ENCODE peak calls at places on chromosomes 16 and 17, in five cellular contexts. T is adrenal gland, O is tibial artery, Q is BE2C, Z is mucosa of descending colon. W is an unnamed sample.
A peak's percentile ranks its signal among the peaks of the same experiment; 100 is the strongest.

GRCh38 chr16:89073346-89074221 is 20.1 kb upstream of the ACSF3 start:
- DNase-seq in Z (no peak), O (no peak), T (no peak), Q (no peak), W (no peak)

GRCh38 chr16:10558746-10559641 is 21.4 kb downstream of the EMP2 start:
- DNase-seq in Z (peak; percentile 62), O (peak; percentile 93), T (peak; percentile 83), Q (no peak), W (no peak)

GRCh38 chr16:83300326-83300725 is 507.5 kb upstream of the HSBP1 start:
- DNase-seq in Q (peak; percentile 10), T (no peak), O (no peak), Z (no peak), W (no peak)

GRCh38 chr16:10895053-10895946 is 18.3 kb downstream of the CIITA start:
- DNase-seq in T (no peak), Q (no peak), O (no peak), Z (peak; percentile 64), W (no peak)

GRCh38 chr16:68257251-68257905 is 6.9 kb upstream of the SLC7A6 start:
- DNase-seq in Z (no peak), T (no peak), O (no peak), Q (peak; percentile 53), W (no peak)

GRCh38 chr16:77951788-77952187 is 70.6 kb upstream of the CLEC3A start:
- DNase-seq in Z (no peak), O (no peak), Q (no peak), T (no peak), W (no peak)

GRCh38 chr17:36869856-36870617 is 67.2 kb upstream of the LHX1 start:
- DNase-seq in T (no peak), Q (no peak), O (no peak), Z (no peak), W (no peak)

GRCh38 chr17:9473716-9474115 is 101.9 kb downstream of the STX8 start:
- DNase-seq in O (no peak), T (no peak), Z (no peak), Q (no peak), W (no peak)

GRCh38 chr16:86576591-86577313 is 1.6 kb upstream of the FOXL1 start:
- DNase-seq in T (no peak), Z (no peak), Q (no peak), O (peak; percentile 76), W (no peak)

GRCh38 chr16:87550510-87550961 is 51.8 kb upstream of the JPH3 start:
- DNase-seq in T (peak; percentile 65), O (no peak), Q (peak; percentile 64), Z (peak; percentile 59), W (peak; percentile 36)

GRCh38 chr17:35088647-35088910 is 25.1 kb upstream of the RFFL start:
- DNase-seq in T (no peak), O (no peak), Q (no peak), Z (no peak), W (no peak)

GRCh38 chr16:68031951-68032350 is 8.9 kb downstream of the DUS2 start:
- DNase-seq in O (no peak), T (no peak), Z (no peak), Q (no peak), W (no peak)

GRCh38 chr17:3046753-3047152 is 16.7 kb downstream of the OR1D5 start:
- DNase-seq in Q (no peak), Z (no peak), T (no peak), O (no peak), W (no peak)

GRCh38 chr17:69565447-69565846 is 150.9 kb downstream of the MAP2K6 start:
- DNase-seq in O (no peak), Z (no peak), Q (no peak), T (no peak), W (no peak)

GRCh38 chr16:30394603-30395154 is 541 bp upstream of the ZNF48 start:
- DNase-seq in O (no peak), T (no peak), Z (no peak), Q (no peak), W (no peak)

GRCh38 chr16:54212893-54213292 is 73.7 kb downstream of the IRX3 start:
- DNase-seq in T (no peak), Q (no peak), O (no peak), Z (no peak), W (no peak)

GRCh38 chr17:37737081-37737480 is 7.8 kb downstream of the HNF1B start:
- DNase-seq in T (no peak), Z (no peak), O (no peak), Q (no peak), W (no peak)

GRCh38 chr17:59427425-59427921 is 96.0 kb downstream of the YPEL2 start:
- DNase-seq in O (no peak), Q (no peak), Z (no peak), T (peak; percentile 63), W (no peak)

GRCh38 chr17:74325743-74326379 is at the start of gene KIF19:
- DNase-seq in Q (peak; percentile 59), T (peak; percentile 53), Z (peak; percentile 69), O (no peak), W (peak; percentile 54)

GRCh38 chr16:29818082-29818481 is 2.1 kb downstream of the PAGR1 start:
- DNase-seq in T (no peak), O (no peak), Z (no peak), Q (no peak), W (no peak)

GRCh38 chr16:68972720-68973119 is 129.4 kb downstream of the TANGO6 start:
- DNase-seq in O (no peak), Q (peak; percentile 33), T (peak; percentile 72), Z (peak; percentile 47), W (no peak)

GRCh38 chr16:17228048-17228707 is 242.6 kb downstream of the XYLT1 start:
- DNase-seq in O (no peak), Q (peak; percentile 11), Z (no peak), T (no peak), W (no peak)

GRCh38 chr17:30296499-30297038 is 4.8 kb upstream of the BLMH start:
- DNase-seq in Z (no peak), T (no peak), Q (no peak), O (no peak), W (no peak)

GRCh38 chr17:5921919-5922318 is 148.3 kb upstream of the WSCD1 start:
- DNase-seq in O (no peak), T (no peak), Q (no peak), Z (no peak), W (no peak)

GRCh38 chr16:57169327-57169726 is 16.5 kb downstream of the PSME3IP1 start:
- DNase-seq in Z (no peak), O (no peak), Q (no peak), T (no peak), W (no peak)

GRCh38 chr17:12410721-12411120 is 255.0 kb upstream of the MYOCD start:
- DNase-seq in O (no peak), Z (no peak), T (no peak), Q (no peak), W (no peak)

GRCh38 chr17:16486373-16487250 is 5.4 kb downstream of the LRRC75A start:
- DNase-seq in Q (peak; percentile 71), O (peak; percentile 85), T (peak; percentile 97), Z (peak; percentile 97), W (no peak)

GRCh38 chr16:80599466-80599865 is 58.7 kb downstream of the DYNLRB2 start:
- DNase-seq in O (no peak), Q (no peak), Z (no peak), T (no peak), W (no peak)

GRCh38 chr17:4135489-4135888 is 7.3 kb downstream of the ZZEF1 start:
- DNase-seq in O (no peak), Z (no peak), Q (no peak), T (no peak), W (no peak)

GRCh38 chr16:35735403-35736251 is 2276.2 kb downstream of the TP53TG3F start:
- DNase-seq in Q (no peak), O (no peak), Z (no peak), T (no peak), W (no peak)
- H3K9me3 ChIP-seq in Q (no peaks in the 10 kb centered on the region), O (no peaks in the 10 kb centered on the region), Z (peaks cover 80% of the 10 kb centered on the region), T (no peaks in the 10 kb centered on the region), W (peaks cover 9% of the 10 kb centered on the region)

GRCh38 chr16:3306078-3306477 is 781 bp downstream of the ZNF75A start:
- DNase-seq in Z (no peak), O (no peak), T (no peak), Q (no peak), W (no peak)
- H3K9me3 ChIP-seq in Z (peaks cover 84% of the 10 kb centered on the region), O (no peaks in the 10 kb centered on the region), T (no peaks in the 10 kb centered on the region), Q (peaks cover 7% of the 10 kb centered on the region), W (peaks cover 16% of the 10 kb centered on the region)

GRCh38 chr16:50480206-50480605 is 68.0 kb upstream of the NKD1 start:
- DNase-seq in O (no peak), Q (no peak), Z (no peak), T (no peak), W (no peak)

GRCh38 chr16:50478773-50479149 is 69.4 kb upstream of the NKD1 start:
- DNase-seq in O (no peak), Q (peak; percentile 33), Z (peak; percentile 51), T (no peak), W (no peak)

GRCh38 chr16:50479771-50480170 is 68.4 kb upstream of the NKD1 start:
- DNase-seq in T (no peak), Z (no peak), Q (no peak), O (no peak), W (no peak)

GRCh38 chr16:50485232-50485631 is 63.0 kb upstream of the NKD1 start:
- DNase-seq in Z (no peak), Q (no peak), T (no peak), O (no peak), W (no peak)

GRCh38 chr16:50482271-50482670 is 65.9 kb upstream of the NKD1 start:
- DNase-seq in O (no peak), Z (no peak), T (no peak), Q (no peak), W (no peak)
- H3K9me3 ChIP-seq in O (no peaks in the 10 kb centered on the region), Z (peaks cover 4% of the 10 kb centered on the region), T (no peaks in the 10 kb centered on the region), Q (no peaks in the 10 kb centered on the region), W (no peaks in the 10 kb centered on the region)

GRCh38 chr17:82948081-82948511 is 108.3 kb upstream of the ZNF750 start:
- DNase-seq in O (peak; percentile 42), Z (peak; percentile 16), T (no peak), Q (no peak), W (no peak)

GRCh38 chr17:82949984-82950383 is 110.2 kb upstream of the ZNF750 start:
- DNase-seq in O (peak; percentile 31), Q (no peak), T (no peak), Z (peak; percentile 5), W (no peak)

GRCh38 chr17:82947051-82947991 is 107.5 kb upstream of the ZNF750 start:
- DNase-seq in T (no peak), Z (peak; percentile 18), Q (no peak), O (peak; percentile 50), W (no peak)

GRCh38 chr17:82949361-82949760 is 109.5 kb upstream of the ZNF750 start:
- DNase-seq in Z (no peak), O (peak; percentile 44), Q (no peak), T (no peak), W (no peak)

DNA sequence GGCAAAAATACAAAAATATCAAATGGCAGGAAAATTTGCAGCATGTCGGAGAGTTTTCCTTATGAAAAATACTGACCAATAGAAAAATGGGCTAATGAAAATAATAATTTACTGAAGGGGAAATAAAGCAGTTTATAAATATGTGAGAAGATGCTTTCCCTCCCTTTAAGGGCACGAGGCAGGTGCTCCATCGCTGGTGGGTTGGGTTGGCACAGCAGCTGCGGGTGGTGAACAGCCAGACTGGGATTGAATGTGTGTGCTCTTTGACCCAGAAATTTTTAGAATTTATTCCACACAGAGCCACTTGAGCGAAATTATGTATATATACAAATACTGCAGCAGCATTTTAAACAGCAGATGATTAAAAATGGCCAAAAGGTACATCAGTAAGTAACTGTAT is 109.1 kb upstream of the ZNF750 start:
- DNase-seq in Z (no peak), T (no peak), Q (no peak), O (peak; percentile 4), W (no peak)
- H3K9me3 ChIP-seq in Z (peaks cover 38% of the 10 kb centered on the region), T (no peaks in the 10 kb centered on the region), Q (peaks cover 16% of the 10 kb centered on the region), O (no peaks in the 10 kb centered on the region), W (peaks cover 8% of the 10 kb centered on the region)

GRCh38 chr17:83151056-83151441 is 71.6 kb downstream of the METRNL start:
- DNase-seq in O (no peak), Z (no peak), T (no peak), Q (no peak), W (no peak)
- H3K9me3 ChIP-seq in O (no peaks in the 10 kb centered on the region), Z (no peaks in the 10 kb centered on the region), T (no peaks in the 10 kb centered on the region), Q (no peaks in the 10 kb centered on the region), W (no peaks in the 10 kb centered on the region)

W was measured in T-helper 17 cell.